ENCODE peak calls at places on chromosomes 16 and 17, in four cellular contexts. R is lower leg skin, U is AG04450, D is nucleus accumbens. G is an unnamed sample.
A peak's percentile ranks its signal among the peaks of the same experiment; 100 is the strongest.

GRCh38 chr17:77769215-77769614 is 189.3 kb upstream of the TNRC6C start:
- DNase-seq in R (no peak), U (no peak), D (no peak), G (no peak)

GRCh38 chr16:4214215-4214621 is 27.7 kb downstream of the SRL start:
- DNase-seq in R (no peak), U (peak; percentile 62), D (no peak), G (no peak)

GRCh38 chr17:45791041-45791582 is 7.0 kb downstream of the CRHR1 start:
- DNase-seq in R (no peak), U (no peak), D (no peak), G (no peak)

GRCh38 chr17:75601057-75601987 is 13.7 kb downstream of the MYO15B start:
- DNase-seq in R (no peak), U (no peak), D (peak; percentile 15), G (peak; percentile 23)

GRCh38 chr16:88941051-88941932 is 35.7 kb downstream of the CBFA2T3 start:
- DNase-seq in R (no peak), U (no peak), D (no peak), G (no peak)

GRCh38 chr17:45110676-45111611 is 21.4 kb downstream of the PLCD3 start:
- DNase-seq in R (no peak), U (no peak), D (peak; percentile 63), G (peak; percentile 42)

GRCh38 chr17:40323731-40324650 is 15.0 kb downstream of the RARA start:
- DNase-seq in R (peak; percentile 93), U (no peak), D (no peak), G (no peak)

GRCh38 chr16:88875703-88876234 is 9.3 kb upstream of the PABPN1L start:
- DNase-seq in R (no peak), U (no peak), D (no peak), G (no peak)

GRCh38 chr17:50792132-50792531 is 24.8 kb upstream of the ANKRD40CL start:
- DNase-seq in R (no peak), U (no peak), D (no peak), G (no peak)

GRCh38 chr17:35991075-35991474 is 4.5 kb upstream of the CCL14 start:
- DNase-seq in R (peak; percentile 2), U (no peak), D (no peak), G (no peak)

GRCh38 chr17:76002100-76002499 is 1.4 kb downstream of the CDK3 start:
- DNase-seq in R (no peak), U (no peak), D (no peak), G (no peak)

GRCh38 chr16:75029854-75030253 is 31.0 kb downstream of the ZNRF1 start:
- DNase-seq in R (no peak), U (peak; percentile 20), D (no peak), G (no peak)

GRCh38 chr17:75125984-75126383 is 5.6 kb downstream of the NT5C start:
- DNase-seq in R (no peak), U (no peak), D (no peak), G (no peak)

GRCh38 chr17:56834380-56835258 is 668 bp downstream of the DGKE start:
- DNase-seq in R (peak; percentile 91), U (no peak), D (no peak), G (no peak)

GRCh38 chr17:4900231-4901107 is 1.1 kb downstream of the C17orf107 start:
- DNase-seq in R (no peak), U (no peak), D (no peak), G (no peak)